ENCODE peak calls at places on chromosomes 2 and 18, in six cellular contexts. P is NCI-H69, N is GF-D8, R is BJ, C is ascending aorta, M is substantia nigra. F is an unnamed sample.

GRCh38 chr18:57737661-57738060 is 65.5 kb downstream of the ATP8B1 start:
- DNase-seq in P (no peak), R (peak), C (peak), N (peak), M (no peak), F (no peak)

GRCh38 chr2:155546715-155547555 is 785.6 kb downstream of the NR4A2 start:
- DNase-seq in P (peak), M (no peak), R (no peak), N (no peak), C (no peak), F (no peak)

GRCh38 chr2:118723394-118723793 is 124.1 kb downstream of the EN1 start:
- DNase-seq in R (no peak), C (no peak), P (no peak), M (no peak), N (no peak), F (no peak)

GRCh38 chr2:105621038-105621437 is 123.7 kb upstream of the NCK2 start:
- DNase-seq in C (peak), N (no peak), R (no peak), P (no peak), M (no peak), F (no peak)

GRCh38 chr2:64478502-64479230 is 24.7 kb downstream of the LGALSL start:
- DNase-seq in C (no peak), R (no peak), N (no peak), P (peak), M (no peak), F (no peak)

GRCh38 chr18:31219395-31219794 is 56.7 kb upstream of the DSC1 start:
- DNase-seq in N (no peak), C (no peak), M (no peak), P (no peak), R (no peak), F (no peak)

GRCh38 chr18:49371786-49372185 is 88.7 kb downstream of the DYM start:
- DNase-seq in P (no peak), R (peak), N (no peak), C (no peak), M (no peak), F (no peak)

GRCh38 chr2:236626391-236627150 is 56.9 kb downstream of the ACKR3 start:
- DNase-seq in P (no peak), N (no peak), R (no peak), C (peak), M (peak), F (no peak)

GRCh38 chr2:71190959-71191943 is 35.7 kb downstream of the PAIP2B start:
- DNase-seq in M (no peak), C (no peak), P (peak), N (no peak), R (no peak), F (no peak)

F was measured in activated CD8-positive, alpha-beta memory T cell treated with anti-CD3 and anti-CD28 coated beads for 24 hours.